ENCODE peak calls at places on chromosomes 6 and 20, in four cellular contexts. One of them, this sample, is unnamed.

GRCh38 chr6:18405477-18406293 is 18.5 kb downstream of the RNF144B start:
- DNase-seq in C1 segment of cervical spinal cord: no peak
- DNase-seq in stimulated activated CD8-positive, alpha-beta memory T cell treated with anti-CD3 and anti-CD28 coated beads, Interleukin-2, amount 100 ng/mL, for 1 hour: no peak
- DNase-seq in ureter: no peak
- DNase-seq in this sample: no peak

GRCh38 chr6:37059344-37060194 is 54.1 kb downstream of the FGD2 start:
- DNase-seq in C1 segment of cervical spinal cord: no peak
- DNase-seq in stimulated activated CD8-positive, alpha-beta memory T cell treated with anti-CD3 and anti-CD28 coated beads, Interleukin-2, amount 100 ng/mL, for 1 hour: no peak
- DNase-seq in ureter: peak; percentile 75
- DNase-seq in this sample: no peak

GRCh38 chr6:31568537-31568961 is 3.5 kb upstream of the LTA start:
- DNase-seq in C1 segment of cervical spinal cord: no peak
- DNase-seq in stimulated activated CD8-positive, alpha-beta memory T cell treated with anti-CD3 and anti-CD28 coated beads, Interleukin-2, amount 100 ng/mL, for 1 hour: no peak
- DNase-seq in ureter: no peak
- DNase-seq in this sample: no peak

GRCh38 chr6:42694586-42694985 is 27.8 kb downstream of the PRPH2 start:
- DNase-seq in C1 segment of cervical spinal cord: no peak
- DNase-seq in stimulated activated CD8-positive, alpha-beta memory T cell treated with anti-CD3 and anti-CD28 coated beads, Interleukin-2, amount 100 ng/mL, for 1 hour: no peak
- DNase-seq in ureter: no peak
- DNase-seq in this sample: no peak

GRCh38 chr20:38498909-38499308 is 26.3 kb downstream of the RALGAPB start:
- DNase-seq in C1 segment of cervical spinal cord: no peak
- DNase-seq in stimulated activated CD8-positive, alpha-beta memory T cell treated with anti-CD3 and anti-CD28 coated beads, Interleukin-2, amount 100 ng/mL, for 1 hour: no peak
- DNase-seq in ureter: no peak
- DNase-seq in this sample: no peak

GRCh38 chr20:53738039-53738944 is 144.7 kb upstream of the ZNF217 start:
- DNase-seq in C1 segment of cervical spinal cord: no peak
- DNase-seq in stimulated activated CD8-positive, alpha-beta memory T cell treated with anti-CD3 and anti-CD28 coated beads, Interleukin-2, amount 100 ng/mL, for 1 hour: no peak
- DNase-seq in ureter: peak; percentile 85
- DNase-seq in this sample: no peak

GRCh38 chr6:131107166-131107565 is 28.1 kb upstream of the AKAP7 start:
- DNase-seq in C1 segment of cervical spinal cord: no peak
- DNase-seq in stimulated activated CD8-positive, alpha-beta memory T cell treated with anti-CD3 and anti-CD28 coated beads, Interleukin-2, amount 100 ng/mL, for 1 hour: no peak
- DNase-seq in ureter: no peak
- DNase-seq in this sample: no peak

GRCh38 chr20:9359561-9360308 is 154.7 kb upstream of the LAMP5 start:
- DNase-seq in C1 segment of cervical spinal cord: no peak
- DNase-seq in stimulated activated CD8-positive, alpha-beta memory T cell treated with anti-CD3 and anti-CD28 coated beads, Interleukin-2, amount 100 ng/mL, for 1 hour: no peak
- DNase-seq in ureter: peak; percentile 54
- DNase-seq in this sample: no peak

GRCh38 chr20:35235881-35236280 is 9.4 kb downstream of the MMP24 start:
- DNase-seq in C1 segment of cervical spinal cord: no peak
- DNase-seq in stimulated activated CD8-positive, alpha-beta memory T cell treated with anti-CD3 and anti-CD28 coated beads, Interleukin-2, amount 100 ng/mL, for 1 hour: no peak
- DNase-seq in ureter: no peak
- DNase-seq in this sample: no peak

GRCh38 chr6:29414588-29414987 is at the start of gene OR12D1:
- DNase-seq in C1 segment of cervical spinal cord: no peak
- DNase-seq in stimulated activated CD8-positive, alpha-beta memory T cell treated with anti-CD3 and anti-CD28 coated beads, Interleukin-2, amount 100 ng/mL, for 1 hour: no peak
- DNase-seq in ureter: no peak
- DNase-seq in this sample: no peak

GRCh38 chr6:162728177-162728571 is 400 bp downstream of the PACRG start:
- DNase-seq in C1 segment of cervical spinal cord: no peak
- DNase-seq in stimulated activated CD8-positive, alpha-beta memory T cell treated with anti-CD3 and anti-CD28 coated beads, Interleukin-2, amount 100 ng/mL, for 1 hour: no peak
- DNase-seq in ureter: no peak
- DNase-seq in this sample: no peak

GRCh38 chr6:46491789-46492547 is 719 bp upstream of the RCAN2 start:
- DNase-seq in C1 segment of cervical spinal cord: peak; percentile 73
- DNase-seq in stimulated activated CD8-positive, alpha-beta memory T cell treated with anti-CD3 and anti-CD28 coated beads, Interleukin-2, amount 100 ng/mL, for 1 hour: no peak
- DNase-seq in ureter: peak; percentile 56
- DNase-seq in this sample: no peak

GRCh38 chr6:73076211-73076610 is 149.1 kb downstream of the KHDC1L start:
- DNase-seq in C1 segment of cervical spinal cord: no peak
- DNase-seq in stimulated activated CD8-positive, alpha-beta memory T cell treated with anti-CD3 and anti-CD28 coated beads, Interleukin-2, amount 100 ng/mL, for 1 hour: no peak
- DNase-seq in ureter: no peak
- DNase-seq in this sample: no peak

GRCh38 chr6:112429226-112429625 is 82.1 kb downstream of the RFPL4B start:
- DNase-seq in C1 segment of cervical spinal cord: no peak
- DNase-seq in stimulated activated CD8-positive, alpha-beta memory T cell treated with anti-CD3 and anti-CD28 coated beads, Interleukin-2, amount 100 ng/mL, for 1 hour: no peak
- DNase-seq in ureter: no peak
- DNase-seq in this sample: no peak

GRCh38 chr6:106381871-106382270 is 21.4 kb downstream of the CRYBG1 start:
- DNase-seq in C1 segment of cervical spinal cord: no peak
- DNase-seq in stimulated activated CD8-positive, alpha-beta memory T cell treated with anti-CD3 and anti-CD28 coated beads, Interleukin-2, amount 100 ng/mL, for 1 hour: no peak
- DNase-seq in ureter: peak; percentile 49
- DNase-seq in this sample: no peak

GRCh38 chr6:116371384-116372209 is 850 bp downstream of the DSE start:
- DNase-seq in C1 segment of cervical spinal cord: peak; percentile 56
- DNase-seq in stimulated activated CD8-positive, alpha-beta memory T cell treated with anti-CD3 and anti-CD28 coated beads, Interleukin-2, amount 100 ng/mL, for 1 hour: no peak
- DNase-seq in ureter: peak; percentile 82
- DNase-seq in this sample: no peak

GRCh38 chr20:48224531-48224930 is 439.2 kb upstream of the SULF2 start:
- DNase-seq in C1 segment of cervical spinal cord: no peak
- DNase-seq in stimulated activated CD8-positive, alpha-beta memory T cell treated with anti-CD3 and anti-CD28 coated beads, Interleukin-2, amount 100 ng/mL, for 1 hour: no peak
- DNase-seq in ureter: no peak
- DNase-seq in this sample: no peak

GRCh38 chr6:144423167-144423566 is 138.0 kb downstream of the UTRN start:
- DNase-seq in C1 segment of cervical spinal cord: no peak
- DNase-seq in stimulated activated CD8-positive, alpha-beta memory T cell treated with anti-CD3 and anti-CD28 coated beads, Interleukin-2, amount 100 ng/mL, for 1 hour: no peak
- DNase-seq in ureter: no peak
- DNase-seq in this sample: no peak

GRCh38 chr6:16168858-16169257 is 40.0 kb downstream of the MYLIP start:
- DNase-seq in C1 segment of cervical spinal cord: no peak
- DNase-seq in stimulated activated CD8-positive, alpha-beta memory T cell treated with anti-CD3 and anti-CD28 coated beads, Interleukin-2, amount 100 ng/mL, for 1 hour: no peak
- DNase-seq in ureter: no peak
- DNase-seq in this sample: no peak

GRCh38 chr6:33623895-33624381 is 2.8 kb downstream of the ITPR3 start:
- DNase-seq in C1 segment of cervical spinal cord: no peak
- DNase-seq in stimulated activated CD8-positive, alpha-beta memory T cell treated with anti-CD3 and anti-CD28 coated beads, Interleukin-2, amount 100 ng/mL, for 1 hour: no peak
- DNase-seq in ureter: no peak
- DNase-seq in this sample: no peak

GRCh38 chr6:31008165-31008564 is 2.1 kb upstream of the MUC22 start:
- DNase-seq in C1 segment of cervical spinal cord: no peak
- DNase-seq in stimulated activated CD8-positive, alpha-beta memory T cell treated with anti-CD3 and anti-CD28 coated beads, Interleukin-2, amount 100 ng/mL, for 1 hour: no peak
- DNase-seq in ureter: no peak
- DNase-seq in this sample: no peak

This sample was measured in NCI-H1048.